ENCODE peak calls at places on chromosomes 4 and X, in six cellular contexts. One of them, this sample, is unnamed.
A peak's percentile ranks its signal among the peaks of the same experiment; 100 is the strongest.

GRCh38 chr4:79516114-79516513 is 108.1 kb upstream of the GK2 start:
- DNase-seq in NCI-H1092: no peak
- DNase-seq in cardiac fibroblast: no peak
- DNase-seq in LoVo: no peak
- DNase-seq in T-helper 2 cell: no peak
- DNase-seq in activated naive CD4-positive, alpha-beta T cell: no peak
- DNase-seq in this sample: no peak

GRCh38 chrX:46547857-46548256 is 2.6 kb upstream of the ZNF674 start:
- DNase-seq in NCI-H1092: no peak
- DNase-seq in cardiac fibroblast: peak; percentile 74
- DNase-seq in LoVo: no peak
- DNase-seq in T-helper 2 cell: no peak
- DNase-seq in activated naive CD4-positive, alpha-beta T cell: no peak
- DNase-seq in this sample: peak; percentile 81

GRCh38 chrX:115952417-115953092 is 218.0 kb upstream of the AGTR2 start:
- DNase-seq in NCI-H1092: no peak
- DNase-seq in cardiac fibroblast: no peak
- DNase-seq in LoVo: no peak
- DNase-seq in T-helper 2 cell: no peak
- DNase-seq in activated naive CD4-positive, alpha-beta T cell: no peak
- DNase-seq in this sample: no peak

GRCh38 chrX:101415180-101416130 is 7.4 kb downstream of the HNRNPH2 start:
- DNase-seq in NCI-H1092: peak; percentile 35
- DNase-seq in cardiac fibroblast: peak; percentile 88
- DNase-seq in LoVo: peak; percentile 37
- DNase-seq in T-helper 2 cell: no peak
- DNase-seq in activated naive CD4-positive, alpha-beta T cell: no peak
- DNase-seq in this sample: peak; percentile 81

GRCh38 chrX:24014388-24015018 is 12.5 kb downstream of the KLHL15 start:
- DNase-seq in NCI-H1092: no peak
- DNase-seq in cardiac fibroblast: no peak
- DNase-seq in LoVo: no peak
- DNase-seq in T-helper 2 cell: peak; percentile 23
- DNase-seq in activated naive CD4-positive, alpha-beta T cell: no peak
- DNase-seq in this sample: peak; percentile 26

GRCh38 chr4:6309755-6310154 is 40.1 kb downstream of the WFS1 start:
- DNase-seq in NCI-H1092: no peak
- DNase-seq in cardiac fibroblast: no peak
- DNase-seq in LoVo: no peak
- DNase-seq in T-helper 2 cell: no peak
- DNase-seq in activated naive CD4-positive, alpha-beta T cell: no peak
- DNase-seq in this sample: no peak

GRCh38 chrX:136662976-136663375 is 15.0 kb downstream of the CD40LG start:
- DNase-seq in NCI-H1092: no peak
- DNase-seq in cardiac fibroblast: no peak
- DNase-seq in LoVo: no peak
- DNase-seq in T-helper 2 cell: no peak
- DNase-seq in activated naive CD4-positive, alpha-beta T cell: no peak
- DNase-seq in this sample: no peak

GRCh38 chr4:186021461-186022167 is 47.3 kb upstream of the TLR3 start:
- DNase-seq in NCI-H1092: peak; percentile 45
- DNase-seq in cardiac fibroblast: peak; percentile 77
- DNase-seq in LoVo: peak; percentile 13
- DNase-seq in T-helper 2 cell: no peak
- DNase-seq in activated naive CD4-positive, alpha-beta T cell: no peak
- DNase-seq in this sample: peak; percentile 50

GRCh38 chrX:47751670-47752069 is 85.0 kb upstream of the ZNF81 start:
- DNase-seq in NCI-H1092: no peak
- DNase-seq in cardiac fibroblast: peak; percentile 48
- DNase-seq in LoVo: peak; percentile 1
- DNase-seq in T-helper 2 cell: peak; percentile 1
- DNase-seq in activated naive CD4-positive, alpha-beta T cell: no peak
- DNase-seq in this sample: peak; percentile 31

GRCh38 chr4:98963538-98964433 is 31.7 kb upstream of the METAP1 start:
- DNase-seq in NCI-H1092: no peak
- DNase-seq in cardiac fibroblast: peak; percentile 13
- DNase-seq in LoVo: peak; percentile 4
- DNase-seq in T-helper 2 cell: no peak
- DNase-seq in activated naive CD4-positive, alpha-beta T cell: no peak
- DNase-seq in this sample: no peak

GRCh38 chr4:148574066-148574465 is 131.9 kb upstream of the NR3C2 start:
- DNase-seq in NCI-H1092: no peak
- DNase-seq in cardiac fibroblast: no peak
- DNase-seq in LoVo: no peak
- DNase-seq in T-helper 2 cell: no peak
- DNase-seq in activated naive CD4-positive, alpha-beta T cell: no peak
- DNase-seq in this sample: no peak

GRCh38 chrX:14027031-14027430 is 2.7 kb downstream of the GEMIN8 start:
- DNase-seq in NCI-H1092: no peak
- DNase-seq in cardiac fibroblast: peak; percentile 53
- DNase-seq in LoVo: no peak
- DNase-seq in T-helper 2 cell: no peak
- DNase-seq in activated naive CD4-positive, alpha-beta T cell: no peak
- DNase-seq in this sample: peak; percentile 70

GRCh38 chrX:50448565-50448964 is 22.1 kb downstream of the DGKK start:
- DNase-seq in NCI-H1092: no peak
- DNase-seq in cardiac fibroblast: peak; percentile 4
- DNase-seq in LoVo: peak; percentile 1
- DNase-seq in T-helper 2 cell: no peak
- DNase-seq in activated naive CD4-positive, alpha-beta T cell: no peak
- DNase-seq in this sample: peak; percentile 1

GRCh38 chrX:151687635-151688034 is 7.6 kb upstream of the PRRG3 start:
- DNase-seq in NCI-H1092: no peak
- DNase-seq in cardiac fibroblast: no peak
- DNase-seq in LoVo: no peak
- DNase-seq in T-helper 2 cell: no peak
- DNase-seq in activated naive CD4-positive, alpha-beta T cell: no peak
- DNase-seq in this sample: no peak

GRCh38 chr4:79823148-79823763 is 249.8 kb downstream of the ANTXR2 start:
- DNase-seq in NCI-H1092: no peak
- DNase-seq in cardiac fibroblast: peak; percentile 26
- DNase-seq in LoVo: no peak
- DNase-seq in T-helper 2 cell: no peak
- DNase-seq in activated naive CD4-positive, alpha-beta T cell: no peak
- DNase-seq in this sample: peak; percentile 30

GRCh38 chrX:68820476-68821110 is 8.2 kb upstream of the EFNB1 start:
- DNase-seq in NCI-H1092: no peak
- DNase-seq in cardiac fibroblast: no peak
- DNase-seq in LoVo: no peak
- DNase-seq in T-helper 2 cell: no peak
- DNase-seq in activated naive CD4-positive, alpha-beta T cell: no peak
- DNase-seq in this sample: no peak

GRCh38 chr4:176210101-176210500 is 14.7 kb upstream of the SPATA4 start:
- DNase-seq in NCI-H1092: no peak
- DNase-seq in cardiac fibroblast: no peak
- DNase-seq in LoVo: no peak
- DNase-seq in T-helper 2 cell: no peak
- DNase-seq in activated naive CD4-positive, alpha-beta T cell: no peak
- DNase-seq in this sample: no peak

GRCh38 chrX:363621-364375 is 22.9 kb downstream of the PPP2R3B start:
- DNase-seq in NCI-H1092: no peak
- DNase-seq in cardiac fibroblast: no peak
- DNase-seq in LoVo: no peak
- DNase-seq in T-helper 2 cell: no peak
- DNase-seq in activated naive CD4-positive, alpha-beta T cell: no peak
- DNase-seq in this sample: no peak

GRCh38 chr4:140260227-140260626 is 106.2 kb upstream of the MAML3 start:
- DNase-seq in NCI-H1092: no peak
- DNase-seq in cardiac fibroblast: peak; percentile 89
- DNase-seq in LoVo: no peak
- DNase-seq in T-helper 2 cell: no peak
- DNase-seq in activated naive CD4-positive, alpha-beta T cell: no peak
- DNase-seq in this sample: peak; percentile 94

GRCh38 chrX:25028726-25029125 is 13.0 kb upstream of the ARX start:
- DNase-seq in NCI-H1092: no peak
- DNase-seq in cardiac fibroblast: peak; percentile 61
- DNase-seq in LoVo: no peak
- DNase-seq in T-helper 2 cell: no peak
- DNase-seq in activated naive CD4-positive, alpha-beta T cell: no peak
- DNase-seq in this sample: peak; percentile 66

GRCh38 chr4:3123201-3123671 is 48.8 kb downstream of the HTT start:
- DNase-seq in NCI-H1092: no peak
- DNase-seq in cardiac fibroblast: peak; percentile 74
- DNase-seq in LoVo: no peak
- DNase-seq in T-helper 2 cell: no peak
- DNase-seq in activated naive CD4-positive, alpha-beta T cell: no peak
- DNase-seq in this sample: peak; percentile 90

GRCh38 chr4:40308528-40309122 is 26.5 kb upstream of the CHRNA9 start:
- DNase-seq in NCI-H1092: no peak
- DNase-seq in cardiac fibroblast: no peak
- DNase-seq in LoVo: no peak
- DNase-seq in T-helper 2 cell: no peak
- DNase-seq in activated naive CD4-positive, alpha-beta T cell: no peak
- DNase-seq in this sample: no peak

GRCh38 chrX:2594491-2594890 is 93.7 kb upstream of the DHRSX start:
- DNase-seq in NCI-H1092: no peak
- DNase-seq in cardiac fibroblast: no peak
- DNase-seq in LoVo: no peak
- DNase-seq in T-helper 2 cell: no peak
- DNase-seq in activated naive CD4-positive, alpha-beta T cell: no peak
- DNase-seq in this sample: no peak

GRCh38 chr4:159829184-159829583 is 726.3 kb downstream of the RAPGEF2 start:
- DNase-seq in NCI-H1092: no peak
- DNase-seq in cardiac fibroblast: no peak
- DNase-seq in LoVo: no peak
- DNase-seq in T-helper 2 cell: no peak
- DNase-seq in activated naive CD4-positive, alpha-beta T cell: no peak
- DNase-seq in this sample: no peak

GRCh38 chr4:10762541-10762940 is 78.0 kb upstream of the CLNK start:
- DNase-seq in NCI-H1092: no peak
- DNase-seq in cardiac fibroblast: peak; percentile 63
- DNase-seq in LoVo: no peak
- DNase-seq in T-helper 2 cell: no peak
- DNase-seq in activated naive CD4-positive, alpha-beta T cell: no peak
- DNase-seq in this sample: peak; percentile 91

GRCh38 chr4:16676247-16676646 is 222.2 kb downstream of the LDB2 start:
- DNase-seq in NCI-H1092: no peak
- DNase-seq in cardiac fibroblast: no peak
- DNase-seq in LoVo: no peak
- DNase-seq in T-helper 2 cell: no peak
- DNase-seq in activated naive CD4-positive, alpha-beta T cell: no peak
- DNase-seq in this sample: no peak

GRCh38 chrX:119075271-119075670 is 2.5 kb downstream of the CT47C1 start:
- DNase-seq in NCI-H1092: no peak
- DNase-seq in cardiac fibroblast: no peak
- DNase-seq in LoVo: no peak
- DNase-seq in T-helper 2 cell: no peak
- DNase-seq in activated naive CD4-positive, alpha-beta T cell: no peak
- DNase-seq in this sample: no peak

GRCh38 chr4:1351854-1352633 is 5.0 kb downstream of the UVSSA start:
- DNase-seq in NCI-H1092: peak; percentile 66
- DNase-seq in cardiac fibroblast: peak; percentile 81
- DNase-seq in LoVo: peak; percentile 66
- DNase-seq in T-helper 2 cell: peak; percentile 86
- DNase-seq in activated naive CD4-positive, alpha-beta T cell: peak; percentile 79
- DNase-seq in this sample: peak; percentile 65

GRCh38 chrX:120697053-120697452 is 67.2 kb upstream of the C1GALT1C1 start:
- DNase-seq in NCI-H1092: no peak
- DNase-seq in cardiac fibroblast: no peak
- DNase-seq in LoVo: no peak
- DNase-seq in T-helper 2 cell: no peak
- DNase-seq in activated naive CD4-positive, alpha-beta T cell: no peak
- DNase-seq in this sample: no peak

GRCh38 chr4:174669278-174669677 is 147.0 kb upstream of the HPGD start:
- DNase-seq in NCI-H1092: no peak
- DNase-seq in cardiac fibroblast: peak; percentile 88
- DNase-seq in LoVo: peak; percentile 62
- DNase-seq in T-helper 2 cell: no peak
- DNase-seq in activated naive CD4-positive, alpha-beta T cell: no peak
- DNase-seq in this sample: peak; percentile 97

GRCh38 chr4:115361781-115362180 is 248.4 kb upstream of the NDST4 start:
- DNase-seq in NCI-H1092: no peak
- DNase-seq in cardiac fibroblast: no peak
- DNase-seq in LoVo: no peak
- DNase-seq in T-helper 2 cell: no peak
- DNase-seq in activated naive CD4-positive, alpha-beta T cell: no peak
- DNase-seq in this sample: no peak

GRCh38 chrX:7083468-7084396 is 63.8 kb upstream of the STS start:
- DNase-seq in NCI-H1092: no peak
- DNase-seq in cardiac fibroblast: peak; percentile 89
- DNase-seq in LoVo: peak; percentile 59
- DNase-seq in T-helper 2 cell: peak; percentile 19
- DNase-seq in activated naive CD4-positive, alpha-beta T cell: peak; percentile 0
- DNase-seq in this sample: peak; percentile 98